ENCODE peak calls at places on chromosomes 4 and X, in six cellular contexts. P, W, Y, S, H and L are unnamed samples.

GRCh38 chr4:173917255-173917960 is 366.1 kb downstream of the FBXO8 start:
- DNase-seq in P (no peak), W (peak; percentile 37), Y (no peak), S (no peak), H (no peak), L (no peak)

GRCh38 chrX:100649550-100650356 is 5.8 kb downstream of the SRPX2 start:
- DNase-seq in P (no peak), W (no peak), Y (peak; percentile 11), S (no peak), H (no peak), L (no peak)

GRCh38 chrX:9393571-9393970 is 71.3 kb upstream of the TBL1X start:
- DNase-seq in P (no peak), W (no peak), Y (no peak), S (no peak), H (no peak), L (no peak)

GRCh38 chr4:139281212-139281611 is 1.2 kb upstream of the MGARP start:
- DNase-seq in P (no peak), W (no peak), Y (no peak), S (no peak), H (no peak), L (no peak)

GRCh38 chr4:105387466-105387865 is 86.4 kb downstream of the PPA2 start:
- DNase-seq in P (no peak), W (no peak), Y (no peak), S (no peak), H (no peak), L (no peak)

GRCh38 chr4:25280210-25280609 is 32.4 kb upstream of the ZCCHC4 start:
- DNase-seq in P (no peak), W (no peak), Y (no peak), S (no peak), H (no peak), L (no peak)

GRCh38 chr4:148790691-148791090 is 348.5 kb upstream of the NR3C2 start:
- DNase-seq in P (no peak), W (no peak), Y (no peak), S (no peak), H (no peak), L (no peak)

GRCh38 chr4:35934370-35934981 is 309.8 kb downstream of the ARAP2 start:
- DNase-seq in P (no peak), W (peak; percentile 65), Y (no peak), S (no peak), H (no peak), L (no peak)

GRCh38 chr4:139735381-139736256 is 70.0 kb downstream of the MGST2 start:
- DNase-seq in P (no peak), W (peak; percentile 66), Y (peak; percentile 46), S (no peak), H (peak; percentile 55), L (no peak)

GRCh38 chr4:84920591-84920990 is 45.9 kb downstream of the WDFY3 start:
- DNase-seq in P (no peak), W (no peak), Y (no peak), S (no peak), H (no peak), L (no peak)

GRCh38 chr4:37561196-37561802 is 124.9 kb downstream of the RELL1 start:
- DNase-seq in P (no peak), W (no peak), Y (no peak), S (no peak), H (no peak), L (no peak)

GRCh38 chr4:145154573-145154972 is 25.8 kb downstream of the OTUD4 start:
- DNase-seq in P (no peak), W (peak; percentile 42), Y (no peak), S (no peak), H (peak; percentile 32), L (no peak)

GRCh38 chrX:140057001-140057411 is 91.7 kb upstream of the CXorf66 start:
- DNase-seq in P (peak; percentile 38), W (peak; percentile 88), Y (peak; percentile 79), S (peak; percentile 62), H (peak; percentile 58), L (no peak)

GRCh38 chr4:66330125-66330524 is 659.8 kb upstream of the EPHA5 start:
- DNase-seq in P (no peak), W (no peak), Y (no peak), S (no peak), H (no peak), L (no peak)

GRCh38 chr4:98688416-98689290 is 30.2 kb upstream of the TSPAN5 start:
- DNase-seq in P (no peak), W (no peak), Y (no peak), S (no peak), H (no peak), L (no peak)

GRCh38 chr4:113674251-113674650 is 87.3 kb downstream of the CAMK2D start:
- DNase-seq in P (no peak), W (no peak), Y (no peak), S (no peak), H (no peak), L (no peak)

GRCh38 chr4:182090186-182090585 is 153.0 kb upstream of the TENM3 start:
- DNase-seq in P (no peak), W (no peak), Y (no peak), S (no peak), H (no peak), L (no peak)

GRCh38 chr4:29405151-29405550 is 1315.0 kb upstream of the PCDH7 start:
- DNase-seq in P (no peak), W (no peak), Y (no peak), S (no peak), H (no peak), L (no peak)

GRCh38 chr4:86891785-86892638 is at the start of gene C4orf36:
- DNase-seq in P (peak; percentile 21), W (peak; percentile 90), Y (peak; percentile 77), S (peak; percentile 44), H (peak; percentile 69), L (peak; percentile 25)

GRCh38 chrX:78092296-78092695 is 11.8 kb upstream of the PGK1 start:
- DNase-seq in P (no peak), W (peak; percentile 70), Y (peak; percentile 29), S (no peak), H (no peak), L (no peak)

GRCh38 chrX:77264490-77264889 is 182.7 kb upstream of the FGF16 start:
- DNase-seq in P (no peak), W (peak; percentile 0), Y (no peak), S (no peak), H (no peak), L (no peak)

GRCh38 chr4:164937576-164938270 is 39.7 kb downstream of the TRIM61 start:
- DNase-seq in P (no peak), W (peak; percentile 60), Y (peak; percentile 50), S (peak; percentile 36), H (no peak), L (no peak)
- TF ChIP-seq CTCF in P (no peak), W (peak; percentile 72), Y (no peak), S (peak; percentile 42), H (peak; percentile 48), L (no peak)

DNA sequence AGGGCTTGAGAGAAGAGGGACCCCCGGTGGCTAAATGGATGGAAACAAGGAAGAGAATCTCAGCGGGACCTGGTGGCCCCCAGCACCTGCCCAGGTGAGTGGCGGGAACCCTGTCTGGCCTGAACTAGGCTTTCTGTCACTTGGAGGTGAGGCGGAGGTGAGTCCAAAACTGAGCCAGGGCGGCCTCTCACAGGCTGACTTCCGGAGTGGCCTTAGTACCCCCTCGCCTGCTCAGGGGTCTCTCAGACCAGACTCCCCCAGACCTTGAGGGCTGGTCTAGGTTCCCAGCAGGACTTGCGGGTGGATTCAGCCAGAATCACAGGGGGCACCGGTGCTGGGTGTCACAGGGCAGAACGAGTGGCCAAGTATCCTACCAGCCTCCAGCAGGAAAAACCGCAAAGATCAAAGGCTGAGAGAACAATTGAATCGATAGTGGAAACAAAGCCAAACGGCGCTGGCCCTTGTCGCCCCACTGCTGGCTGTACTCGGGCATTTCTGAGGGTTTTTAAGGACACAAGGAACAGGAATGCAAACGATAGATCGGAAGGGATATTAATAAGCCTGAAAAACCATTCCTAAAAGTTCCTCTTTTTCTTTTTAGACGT is 67.8 kb downstream of the WFS1 start:
- DNase-seq in P (no peak), W (no peak), Y (no peak), S (no peak), H (no peak), L (no peak)
- TF ChIP-seq CTCF in P (no peak), W (peak; percentile 34), Y (no peak), S (no peak), H (no peak), L (no peak)

DNA sequence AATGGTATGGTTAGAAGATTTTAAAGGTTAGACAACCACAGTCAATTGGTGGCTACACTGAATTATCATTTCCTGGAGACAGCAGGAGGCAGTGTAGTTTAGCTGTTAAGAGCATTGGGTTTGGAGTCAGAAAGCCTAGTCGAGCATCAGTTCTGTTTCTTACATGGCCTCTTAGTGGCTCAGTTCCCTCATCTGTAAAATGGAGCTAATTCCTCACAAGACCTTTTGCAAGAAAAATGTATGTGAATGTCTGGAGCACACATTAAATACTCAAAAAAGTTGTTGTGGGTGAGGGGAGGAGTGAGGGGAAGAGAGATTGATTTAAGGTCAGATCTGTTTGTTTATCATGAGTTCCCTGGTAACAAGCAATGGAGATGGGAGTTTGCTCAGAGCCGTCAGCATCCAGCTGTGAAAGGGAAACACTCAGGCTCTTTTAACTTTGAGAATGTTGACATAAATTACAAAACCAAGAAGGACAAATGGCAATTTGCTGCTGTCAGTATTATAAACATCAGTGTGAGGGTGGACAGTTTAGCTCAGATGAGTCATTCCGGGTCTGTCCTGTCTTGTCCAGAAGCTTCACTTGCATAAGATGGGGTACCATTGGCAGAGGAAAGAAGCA is 98.2 kb upstream of the PGRMC2 start:
- DNase-seq in P (no peak), W (peak; percentile 54), Y (no peak), S (no peak), H (peak; percentile 17), L (no peak)
- TF ChIP-seq CTCF in P (no peak), W (peak; percentile 68), Y (no peak), S (no peak), H (no peak), L (no peak)

DNA sequence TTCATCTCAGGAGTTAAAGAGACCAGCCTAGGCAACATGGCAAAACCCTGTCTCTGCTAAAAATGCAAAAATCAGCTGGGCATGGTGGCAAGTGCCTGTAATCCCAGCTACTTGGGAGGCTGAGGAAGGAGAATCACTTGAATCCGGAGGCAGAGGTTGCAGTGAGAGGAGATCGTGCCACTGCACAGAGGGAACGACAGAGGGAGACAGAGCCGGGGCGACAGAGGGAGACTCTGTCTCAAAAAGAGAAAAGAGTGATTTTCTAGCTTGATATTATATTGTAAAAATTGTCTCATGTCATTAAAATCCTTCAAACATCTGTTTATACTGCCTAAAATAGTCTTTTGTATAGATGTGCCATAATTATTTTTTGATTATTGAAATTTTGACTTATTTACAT is 225.4 kb upstream of the AGA start:
- DNase-seq in P (no peak), W (no peak), Y (no peak), S (no peak), H (no peak), L (no peak)
- TF ChIP-seq CTCF in P (peak; percentile 50), W (peak; percentile 58), Y (no peak), S (no peak), H (peak; percentile 37), L (peak; percentile 25)